ENCODE peak calls at places on chromosomes 3 and 15, in six cellular contexts. One of them, this sample, is unnamed.

GRCh38 chr3:143881102-143881501 is 32.8 kb upstream of the SLC9A9 start:
- DNase-seq in right cardiac atrium: no peak
- DNase-seq in cardiac muscle cell: no peak
- DNase-seq in dorsolateral prefrontal cortex: no peak
- DNase-seq in heart left ventricle: no peak
- DNase-seq in GM23248: no peak
- DNase-seq in this sample: no peak

GRCh38 chr15:66785637-66786036 is 83.6 kb downstream of the SMAD6 start:
- DNase-seq in right cardiac atrium: no peak
- DNase-seq in cardiac muscle cell: no peak
- DNase-seq in dorsolateral prefrontal cortex: no peak
- DNase-seq in heart left ventricle: no peak
- DNase-seq in GM23248: peak
- DNase-seq in this sample: no peak

GRCh38 chr3:128482857-128483656 is 9.9 kb downstream of the GATA2 start:
- DNase-seq in right cardiac atrium: peak
- DNase-seq in cardiac muscle cell: no peak
- DNase-seq in dorsolateral prefrontal cortex: no peak
- DNase-seq in heart left ventricle: peak
- DNase-seq in GM23248: peak
- DNase-seq in this sample: no peak

GRCh38 chr15:96359371-96359771 is 28.9 kb downstream of the NR2F2 start:
- DNase-seq in right cardiac atrium: peak
- DNase-seq in cardiac muscle cell: no peak
- DNase-seq in dorsolateral prefrontal cortex: no peak
- DNase-seq in heart left ventricle: no peak
- DNase-seq in GM23248: no peak
- DNase-seq in this sample: no peak

GRCh38 chr3:141680620-141681389 is 57.3 kb upstream of the RNF7 start:
- DNase-seq in right cardiac atrium: no peak
- DNase-seq in cardiac muscle cell: peak
- DNase-seq in dorsolateral prefrontal cortex: no peak
- DNase-seq in heart left ventricle: peak
- DNase-seq in GM23248: peak
- DNase-seq in this sample: no peak

GRCh38 chr15:65836665-65837064 is 32.6 kb upstream of the RAB11A start:
- DNase-seq in right cardiac atrium: no peak
- DNase-seq in cardiac muscle cell: no peak
- DNase-seq in dorsolateral prefrontal cortex: no peak
- DNase-seq in heart left ventricle: no peak
- DNase-seq in GM23248: no peak
- DNase-seq in this sample: no peak

GRCh38 chr3:129036234-129037092 is 24.1 kb upstream of the GP9 start:
- DNase-seq in right cardiac atrium: no peak
- DNase-seq in cardiac muscle cell: no peak
- DNase-seq in dorsolateral prefrontal cortex: no peak
- DNase-seq in heart left ventricle: no peak
- DNase-seq in GM23248: no peak
- DNase-seq in this sample: no peak

GRCh38 chr15:72585659-72586058 is 68.8 kb upstream of the GOLGA6B start:
- DNase-seq in right cardiac atrium: no peak
- DNase-seq in cardiac muscle cell: no peak
- DNase-seq in dorsolateral prefrontal cortex: no peak
- DNase-seq in heart left ventricle: no peak
- DNase-seq in GM23248: peak
- DNase-seq in this sample: no peak

GRCh38 chr3:10371167-10371566 is 50.3 kb upstream of the SEC13 start:
- DNase-seq in right cardiac atrium: no peak
- DNase-seq in cardiac muscle cell: no peak
- DNase-seq in dorsolateral prefrontal cortex: no peak
- DNase-seq in heart left ventricle: no peak
- DNase-seq in GM23248: no peak
- DNase-seq in this sample: no peak

GRCh38 chr3:72753495-72753894 is 94.8 kb downstream of the SHQ1 start:
- DNase-seq in right cardiac atrium: no peak
- DNase-seq in cardiac muscle cell: no peak
- DNase-seq in dorsolateral prefrontal cortex: no peak
- DNase-seq in heart left ventricle: no peak
- DNase-seq in GM23248: no peak
- DNase-seq in this sample: no peak

GRCh38 chr3:5426094-5426883 is 238.8 kb downstream of the EDEM1 start:
- DNase-seq in right cardiac atrium: peak
- DNase-seq in cardiac muscle cell: peak
- DNase-seq in dorsolateral prefrontal cortex: peak
- DNase-seq in heart left ventricle: peak
- DNase-seq in GM23248: peak
- DNase-seq in this sample: peak

GRCh38 chr3:168165390-168166269 is 69.9 kb upstream of the GOLIM4 start:
- DNase-seq in right cardiac atrium: no peak
- DNase-seq in cardiac muscle cell: peak
- DNase-seq in dorsolateral prefrontal cortex: no peak
- DNase-seq in heart left ventricle: no peak
- DNase-seq in GM23248: peak
- DNase-seq in this sample: peak

GRCh38 chr3:66989860-66990696 is 8.0 kb upstream of the KBTBD8 start:
- DNase-seq in right cardiac atrium: no peak
- DNase-seq in cardiac muscle cell: no peak
- DNase-seq in dorsolateral prefrontal cortex: no peak
- DNase-seq in heart left ventricle: no peak
- DNase-seq in GM23248: peak
- DNase-seq in this sample: peak

GRCh38 chr3:51498871-51499790 is 684 bp downstream of the DCAF1 start:
- DNase-seq in right cardiac atrium: peak
- DNase-seq in cardiac muscle cell: peak
- DNase-seq in dorsolateral prefrontal cortex: peak
- DNase-seq in heart left ventricle: peak
- DNase-seq in GM23248: peak
- DNase-seq in this sample: peak

GRCh38 chr15:95277266-95277665 is 1045.9 kb downstream of the MCTP2 start:
- DNase-seq in right cardiac atrium: no peak
- DNase-seq in cardiac muscle cell: no peak
- DNase-seq in dorsolateral prefrontal cortex: no peak
- DNase-seq in heart left ventricle: no peak
- DNase-seq in GM23248: peak
- DNase-seq in this sample: no peak

GRCh38 chr15:95280711-95281110 is 1049.3 kb downstream of the MCTP2 start:
- DNase-seq in right cardiac atrium: no peak
- DNase-seq in cardiac muscle cell: no peak
- DNase-seq in dorsolateral prefrontal cortex: no peak
- DNase-seq in heart left ventricle: no peak
- DNase-seq in GM23248: no peak
- DNase-seq in this sample: no peak

GRCh38 chr15:95281470-95281869 is 1049.0 kb upstream of the NR2F2 start:
- DNase-seq in right cardiac atrium: no peak
- DNase-seq in cardiac muscle cell: no peak
- DNase-seq in dorsolateral prefrontal cortex: no peak
- DNase-seq in heart left ventricle: no peak
- DNase-seq in GM23248: no peak
- DNase-seq in this sample: no peak

GRCh38 chr15:95278532-95279265 is 1047.3 kb downstream of the MCTP2 start:
- DNase-seq in right cardiac atrium: no peak
- DNase-seq in cardiac muscle cell: no peak
- DNase-seq in dorsolateral prefrontal cortex: no peak
- DNase-seq in heart left ventricle: no peak
- DNase-seq in GM23248: no peak
- DNase-seq in this sample: no peak

DNA sequence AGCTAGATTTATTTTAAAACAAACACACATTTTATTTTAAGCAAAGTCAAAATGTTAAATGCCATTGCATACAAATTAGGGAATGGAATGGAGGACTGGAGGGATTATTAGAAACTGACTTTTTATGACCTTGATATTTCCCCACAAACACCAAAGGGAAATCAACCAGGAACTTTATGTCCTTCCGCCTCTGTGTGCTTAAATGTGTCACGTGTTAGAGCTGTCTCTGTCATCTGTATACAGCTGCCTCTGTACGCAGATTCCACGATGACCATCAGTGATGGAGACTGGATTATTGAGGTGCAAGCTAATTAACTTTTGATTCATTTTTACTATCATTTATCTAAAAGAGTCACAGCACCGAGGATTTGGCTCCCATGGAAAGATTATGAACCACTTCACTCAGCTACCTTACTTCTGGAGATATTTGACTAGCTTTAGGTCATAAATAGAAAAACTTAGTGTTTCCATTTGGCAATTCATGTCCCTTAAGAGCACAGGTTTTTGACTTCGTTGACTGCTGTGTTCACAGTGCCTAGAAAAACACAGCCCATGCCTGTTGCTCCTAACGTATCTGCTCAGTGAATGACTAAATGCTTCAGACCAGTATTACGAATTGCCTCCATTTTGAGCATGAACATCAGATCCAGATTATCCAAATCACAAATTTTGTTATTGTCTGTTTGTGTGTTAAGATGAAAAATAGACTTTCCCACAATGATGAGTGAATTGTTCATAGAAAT is 1048.1 kb downstream of the MCTP2 start:
- DNase-seq in right cardiac atrium: no peak
- DNase-seq in cardiac muscle cell: no peak
- DNase-seq in dorsolateral prefrontal cortex: no peak
- DNase-seq in heart left ventricle: no peak
- DNase-seq in GM23248: no peak
- DNase-seq in this sample: no peak
- H3K27ac ChIP-seq in right cardiac atrium: peak
- H3K27ac ChIP-seq in cardiac muscle cell: no peak
- H3K27ac ChIP-seq in dorsolateral prefrontal cortex: no peak
- H3K27ac ChIP-seq in heart left ventricle: peak
- H3K27ac ChIP-seq in GM23248: no peak
- H3K27ac ChIP-seq in this sample: peak

DNA sequence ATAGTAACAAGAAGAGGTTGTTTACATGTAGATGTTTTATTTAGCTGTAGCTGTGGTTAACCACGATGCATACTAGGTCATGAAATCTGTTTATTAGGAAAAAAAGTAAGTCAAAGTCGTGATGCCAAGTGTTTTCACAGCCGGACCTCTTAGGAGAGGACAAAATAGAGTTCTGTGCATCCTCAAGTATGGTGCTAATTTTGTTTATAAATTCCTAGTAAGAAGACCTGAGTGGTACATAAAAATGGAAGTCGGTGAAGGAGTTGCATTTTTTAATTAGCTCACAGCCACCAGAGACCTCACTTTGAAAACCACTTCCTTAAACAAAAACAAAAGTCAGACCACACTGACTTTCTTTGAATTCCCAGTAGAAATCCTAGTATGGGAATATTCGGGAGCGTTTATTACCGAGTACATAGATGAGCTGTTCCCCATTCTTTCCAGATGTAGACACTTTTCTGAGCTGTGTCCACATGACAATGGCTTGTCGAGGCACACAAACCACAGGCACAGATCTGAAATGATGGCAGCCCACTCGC is 143.6 kb upstream of the UBE2E1 start:
- DNase-seq in right cardiac atrium: no peak
- DNase-seq in cardiac muscle cell: no peak
- DNase-seq in dorsolateral prefrontal cortex: no peak
- DNase-seq in heart left ventricle: no peak
- DNase-seq in GM23248: no peak
- DNase-seq in this sample: no peak
- H3K27ac ChIP-seq in right cardiac atrium: no peak
- H3K27ac ChIP-seq in cardiac muscle cell: no peak
- H3K27ac ChIP-seq in dorsolateral prefrontal cortex: no peak
- H3K27ac ChIP-seq in heart left ventricle: no peak
- H3K27ac ChIP-seq in GM23248: no peak
- H3K27ac ChIP-seq in this sample: no peak

GRCh38 chr15:91664224-91664836 is 189.2 kb upstream of the SLCO3A1 start:
- DNase-seq in right cardiac atrium: no peak
- DNase-seq in cardiac muscle cell: no peak
- DNase-seq in dorsolateral prefrontal cortex: no peak
- DNase-seq in heart left ventricle: no peak
- DNase-seq in GM23248: no peak
- DNase-seq in this sample: no peak
- H3K27ac ChIP-seq in right cardiac atrium: no peak
- H3K27ac ChIP-seq in cardiac muscle cell: no peak
- H3K27ac ChIP-seq in dorsolateral prefrontal cortex: peak
- H3K27ac ChIP-seq in heart left ventricle: no peak
- H3K27ac ChIP-seq in GM23248: no peak
- H3K27ac ChIP-seq in this sample: no peak

GRCh38 chr3:197329382-197329781 is 31.0 kb upstream of the DLG1 start:
- DNase-seq in right cardiac atrium: no peak
- DNase-seq in cardiac muscle cell: no peak
- DNase-seq in dorsolateral prefrontal cortex: no peak
- DNase-seq in heart left ventricle: no peak
- DNase-seq in GM23248: no peak
- DNase-seq in this sample: no peak

GRCh38 chr3:197331131-197331530 is 32.7 kb upstream of the DLG1 start:
- DNase-seq in right cardiac atrium: no peak
- DNase-seq in cardiac muscle cell: no peak
- DNase-seq in dorsolateral prefrontal cortex: no peak
- DNase-seq in heart left ventricle: no peak
- DNase-seq in GM23248: peak
- DNase-seq in this sample: no peak

GRCh38 chr3:197325773-197326172 is 27.4 kb upstream of the DLG1 start:
- DNase-seq in right cardiac atrium: no peak
- DNase-seq in cardiac muscle cell: no peak
- DNase-seq in dorsolateral prefrontal cortex: no peak
- DNase-seq in heart left ventricle: no peak
- DNase-seq in GM23248: no peak
- DNase-seq in this sample: no peak

GRCh38 chr3:197328198-197328597 is 29.8 kb upstream of the DLG1 start:
- DNase-seq in right cardiac atrium: no peak
- DNase-seq in cardiac muscle cell: no peak
- DNase-seq in dorsolateral prefrontal cortex: no peak
- DNase-seq in heart left ventricle: no peak
- DNase-seq in GM23248: no peak
- DNase-seq in this sample: no peak

DNA sequence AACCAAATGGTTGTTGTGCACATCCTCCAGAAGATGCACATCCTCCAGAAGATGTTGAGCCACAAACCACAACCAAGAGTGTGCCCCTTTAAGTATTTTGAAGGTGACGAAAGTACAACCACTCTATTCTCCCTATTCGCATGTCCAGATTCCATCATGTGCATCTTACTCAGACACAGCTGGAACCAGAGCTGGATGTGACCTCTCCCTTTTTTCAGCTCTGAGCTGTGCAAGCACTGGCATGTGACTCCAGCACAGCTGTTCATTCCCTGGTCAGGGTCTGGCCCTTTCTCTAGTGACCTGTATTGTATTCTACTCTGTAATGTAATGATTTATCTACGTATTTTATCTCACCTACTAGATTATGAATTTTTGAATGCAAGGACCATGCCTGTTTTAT is 29.3 kb upstream of the DLG1 start:
- DNase-seq in right cardiac atrium: no peak
- DNase-seq in cardiac muscle cell: no peak
- DNase-seq in dorsolateral prefrontal cortex: peak
- DNase-seq in heart left ventricle: peak
- DNase-seq in GM23248: peak
- DNase-seq in this sample: no peak
- H3K27ac ChIP-seq in right cardiac atrium: no peak
- H3K27ac ChIP-seq in cardiac muscle cell: no peak
- H3K27ac ChIP-seq in dorsolateral prefrontal cortex: peak
- H3K27ac ChIP-seq in heart left ventricle: no peak
- H3K27ac ChIP-seq in GM23248: no peak
- H3K27ac ChIP-seq in this sample: no peak

This sample was measured in testis.